ENCODE peak calls at places on chromosome 22, in nine cellular contexts. One of them, this sample, is unnamed.

GRCh38 chr22:40107756-40108437 is 69.8 kb upstream of the TNRC6B start:
- DNase-seq in heart right ventricle: peak; percentile 10
- DNase-seq in cardiac muscle cell: no peak
- DNase-seq in upper lobe of right lung: no peak
- DNase-seq in vagina: no peak
- DNase-seq in esophagus squamous epithelium: no peak
- DNase-seq in transverse colon: peak; percentile 12
- DNase-seq in spleen: no peak
- DNase-seq in WERI-Rb-1: no peak
- DNase-seq in this sample: no peak

GRCh38 chr22:36221799-36222751 is 17.3 kb downstream of the APOL2 start:
- DNase-seq in WERI-Rb-1: peak; percentile 65
- DNase-seq in esophagus squamous epithelium: no peak
- DNase-seq in cardiac muscle cell: peak; percentile 70
- DNase-seq in vagina: peak; percentile 46
- DNase-seq in transverse colon: peak; percentile 59
- DNase-seq in upper lobe of right lung: no peak
- DNase-seq in spleen: peak; percentile 85
- DNase-seq in heart right ventricle: peak; percentile 51
- DNase-seq in this sample: peak; percentile 70

GRCh38 chr22:30667092-30667485 is 586 bp downstream of the DUSP18 start:
- DNase-seq in vagina: no peak
- DNase-seq in WERI-Rb-1: no peak
- DNase-seq in heart right ventricle: no peak
- DNase-seq in cardiac muscle cell: peak; percentile 12
- DNase-seq in transverse colon: peak; percentile 76
- DNase-seq in esophagus squamous epithelium: no peak
- DNase-seq in spleen: no peak
- DNase-seq in upper lobe of right lung: no peak
- DNase-seq in this sample: peak; percentile 81

GRCh38 chr22:34344702-34345101 is 424.4 kb upstream of the LARGE1 start:
- DNase-seq in esophagus squamous epithelium: no peak
- DNase-seq in upper lobe of right lung: no peak
- DNase-seq in WERI-Rb-1: no peak
- DNase-seq in cardiac muscle cell: peak; percentile 23
- DNase-seq in transverse colon: no peak
- DNase-seq in heart right ventricle: no peak
- DNase-seq in vagina: no peak
- DNase-seq in spleen: no peak
- DNase-seq in this sample: no peak

GRCh38 chr22:22902247-22902962 is 14.8 kb downstream of the IGLL5 start:
- DNase-seq in transverse colon: no peak
- DNase-seq in esophagus squamous epithelium: no peak
- DNase-seq in heart right ventricle: no peak
- DNase-seq in cardiac muscle cell: no peak
- DNase-seq in WERI-Rb-1: no peak
- DNase-seq in upper lobe of right lung: no peak
- DNase-seq in spleen: peak; percentile 61
- DNase-seq in vagina: no peak
- DNase-seq in this sample: no peak

GRCh38 chr22:37109242-37109917 is at the start of gene TMPRSS6:
- DNase-seq in esophagus squamous epithelium: no peak
- DNase-seq in cardiac muscle cell: no peak
- DNase-seq in WERI-Rb-1: no peak
- DNase-seq in vagina: no peak
- DNase-seq in heart right ventricle: no peak
- DNase-seq in transverse colon: no peak
- DNase-seq in upper lobe of right lung: no peak
- DNase-seq in spleen: no peak
- DNase-seq in this sample: no peak

GRCh38 chr22:17074648-17075002 is 10.2 kb upstream of the IL17RA start:
- DNase-seq in cardiac muscle cell: no peak
- DNase-seq in vagina: no peak
- DNase-seq in upper lobe of right lung: no peak
- DNase-seq in esophagus squamous epithelium: no peak
- DNase-seq in heart right ventricle: no peak
- DNase-seq in transverse colon: no peak
- DNase-seq in spleen: no peak
- DNase-seq in WERI-Rb-1: no peak
- DNase-seq in this sample: no peak

GRCh38 chr22:26310616-26311015 is 118.4 kb upstream of the ASPHD2 start:
- DNase-seq in esophagus squamous epithelium: no peak
- DNase-seq in heart right ventricle: no peak
- DNase-seq in cardiac muscle cell: no peak
- DNase-seq in upper lobe of right lung: no peak
- DNase-seq in vagina: no peak
- DNase-seq in WERI-Rb-1: no peak
- DNase-seq in transverse colon: no peak
- DNase-seq in spleen: no peak
- DNase-seq in this sample: no peak

GRCh38 chr22:32203181-32204105 is 1.4 kb downstream of the RFPL2 start:
- DNase-seq in heart right ventricle: no peak
- DNase-seq in upper lobe of right lung: no peak
- DNase-seq in WERI-Rb-1: no peak
- DNase-seq in spleen: no peak
- DNase-seq in transverse colon: no peak
- DNase-seq in esophagus squamous epithelium: no peak
- DNase-seq in vagina: no peak
- DNase-seq in cardiac muscle cell: no peak
- DNase-seq in this sample: no peak

GRCh38 chr22:19139974-19140373 is 4.5 kb downstream of the ESS2 start:
- DNase-seq in transverse colon: no peak
- DNase-seq in esophagus squamous epithelium: no peak
- DNase-seq in cardiac muscle cell: no peak
- DNase-seq in upper lobe of right lung: no peak
- DNase-seq in spleen: peak; percentile 53
- DNase-seq in vagina: no peak
- DNase-seq in WERI-Rb-1: no peak
- DNase-seq in heart right ventricle: no peak
- DNase-seq in this sample: no peak

GRCh38 chr22:19137384-19138216 is 6.5 kb downstream of the TSSK2 start:
- DNase-seq in cardiac muscle cell: no peak
- DNase-seq in WERI-Rb-1: no peak
- DNase-seq in esophagus squamous epithelium: no peak
- DNase-seq in upper lobe of right lung: no peak
- DNase-seq in heart right ventricle: no peak
- DNase-seq in transverse colon: no peak
- DNase-seq in vagina: no peak
- DNase-seq in spleen: peak; percentile 60
- DNase-seq in this sample: no peak

GRCh38 chr22:19136915-19137314 is 5.8 kb downstream of the TSSK2 start:
- DNase-seq in heart right ventricle: no peak
- DNase-seq in upper lobe of right lung: no peak
- DNase-seq in cardiac muscle cell: no peak
- DNase-seq in WERI-Rb-1: no peak
- DNase-seq in transverse colon: no peak
- DNase-seq in vagina: no peak
- DNase-seq in esophagus squamous epithelium: no peak
- DNase-seq in spleen: peak; percentile 56
- DNase-seq in this sample: no peak

GRCh38 chr22:19138217-19139000 is 6.0 kb downstream of the ESS2 start:
- DNase-seq in vagina: no peak
- DNase-seq in heart right ventricle: no peak
- DNase-seq in cardiac muscle cell: no peak
- DNase-seq in spleen: peak; percentile 55
- DNase-seq in WERI-Rb-1: no peak
- DNase-seq in upper lobe of right lung: no peak
- DNase-seq in transverse colon: no peak
- DNase-seq in esophagus squamous epithelium: no peak
- DNase-seq in this sample: no peak

GRCh38 chr22:19139001-19139356 is 5.5 kb downstream of the ESS2 start:
- DNase-seq in cardiac muscle cell: no peak
- DNase-seq in esophagus squamous epithelium: no peak
- DNase-seq in spleen: peak; percentile 55
- DNase-seq in heart right ventricle: no peak
- DNase-seq in vagina: no peak
- DNase-seq in transverse colon: no peak
- DNase-seq in upper lobe of right lung: no peak
- DNase-seq in WERI-Rb-1: no peak
- DNase-seq in this sample: no peak
- H3K36me3 ChIP-seq in cardiac muscle cell: peaks cover 32% of the 10 kb centered on the region
- H3K36me3 ChIP-seq in esophagus squamous epithelium: peaks cover 63% of the 10 kb centered on the region
- H3K36me3 ChIP-seq in spleen: peaks cover 88% of the 10 kb centered on the region
- H3K36me3 ChIP-seq in heart right ventricle: peaks cover 90% of the 10 kb centered on the region
- H3K36me3 ChIP-seq in vagina: peaks cover 78% of the 10 kb centered on the region
- H3K36me3 ChIP-seq in transverse colon: no peaks in the 10 kb centered on the region
- H3K36me3 ChIP-seq in upper lobe of right lung: peaks cover 86% of the 10 kb centered on the region
- H3K36me3 ChIP-seq in WERI-Rb-1: peaks cover 82% of the 10 kb centered on the region
- H3K36me3 ChIP-seq in this sample: peaks cover 5% of the 10 kb centered on the region

GRCh38 chr22:49863936-49864335 is 10.3 kb downstream of the ZBED4 start:
- DNase-seq in vagina: no peak
- DNase-seq in esophagus squamous epithelium: no peak
- DNase-seq in upper lobe of right lung: no peak
- DNase-seq in heart right ventricle: no peak
- DNase-seq in transverse colon: peak; percentile 4
- DNase-seq in WERI-Rb-1: no peak
- DNase-seq in cardiac muscle cell: no peak
- DNase-seq in spleen: no peak
- DNase-seq in this sample: no peak

GRCh38 chr22:49862408-49862776 is 8.7 kb downstream of the ZBED4 start:
- DNase-seq in WERI-Rb-1: no peak
- DNase-seq in heart right ventricle: no peak
- DNase-seq in cardiac muscle cell: no peak
- DNase-seq in esophagus squamous epithelium: no peak
- DNase-seq in spleen: peak; percentile 49
- DNase-seq in upper lobe of right lung: peak; percentile 68
- DNase-seq in vagina: no peak
- DNase-seq in transverse colon: no peak
- DNase-seq in this sample: no peak

GRCh38 chr22:49858827-49859226 is 5.2 kb downstream of the ZBED4 start:
- DNase-seq in vagina: no peak
- DNase-seq in cardiac muscle cell: no peak
- DNase-seq in WERI-Rb-1: no peak
- DNase-seq in transverse colon: no peak
- DNase-seq in upper lobe of right lung: peak; percentile 37
- DNase-seq in heart right ventricle: no peak
- DNase-seq in spleen: peak; percentile 63
- DNase-seq in esophagus squamous epithelium: no peak
- DNase-seq in this sample: no peak

GRCh38 chr22:49865156-49865555 is 11.5 kb downstream of the ZBED4 start:
- DNase-seq in heart right ventricle: no peak
- DNase-seq in cardiac muscle cell: no peak
- DNase-seq in WERI-Rb-1: no peak
- DNase-seq in esophagus squamous epithelium: no peak
- DNase-seq in upper lobe of right lung: peak; percentile 40
- DNase-seq in transverse colon: peak; percentile 5
- DNase-seq in vagina: no peak
- DNase-seq in spleen: peak; percentile 61
- DNase-seq in this sample: no peak

DNA sequence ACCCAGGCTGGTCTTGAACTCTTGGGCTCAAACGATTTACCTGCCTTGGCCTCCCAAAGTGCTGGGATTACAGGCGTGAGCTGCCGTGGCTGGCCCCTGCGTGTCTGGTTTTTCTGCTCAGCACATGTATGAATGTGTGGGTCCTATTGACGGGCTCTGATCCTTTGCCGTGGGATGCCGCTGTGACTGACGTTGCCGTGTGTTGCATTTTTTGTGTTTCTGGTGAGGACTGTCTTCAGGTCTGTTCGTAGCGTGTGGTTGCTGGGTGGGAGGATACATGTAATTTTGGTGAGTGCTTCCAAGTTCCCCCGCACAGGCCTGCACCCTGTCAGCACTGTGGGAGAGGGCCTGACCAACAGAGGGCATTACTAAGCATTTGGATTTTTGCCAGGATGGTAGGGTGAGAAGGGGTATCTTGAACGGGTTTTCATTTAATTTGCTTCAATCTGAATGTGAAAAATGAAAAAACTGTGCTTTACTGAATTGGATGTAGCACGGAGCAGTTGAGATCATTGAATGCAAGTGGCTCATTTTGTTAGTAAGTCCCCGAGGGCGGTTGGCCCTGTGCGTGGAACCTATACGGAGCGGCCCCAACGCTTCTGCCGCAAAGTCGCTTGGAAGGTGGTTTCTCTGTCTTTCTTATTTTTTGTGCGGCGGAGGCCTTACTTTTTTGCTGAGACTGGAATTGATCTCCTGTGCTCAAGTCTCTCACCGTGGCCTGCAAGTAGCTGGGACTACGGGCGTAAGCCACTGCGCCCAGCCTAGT is 8.2 kb downstream of the ZBED4 start:
- DNase-seq in cardiac muscle cell: no peak
- DNase-seq in vagina: no peak
- DNase-seq in upper lobe of right lung: peak; percentile 40
- DNase-seq in transverse colon: no peak
- DNase-seq in WERI-Rb-1: no peak
- DNase-seq in esophagus squamous epithelium: no peak
- DNase-seq in spleen: peak; percentile 37
- DNase-seq in heart right ventricle: no peak
- DNase-seq in this sample: no peak
- TF ChIP-seq CTCF in cardiac muscle cell: no peak
- TF ChIP-seq CTCF in vagina: no peak
- TF ChIP-seq CTCF in upper lobe of right lung: no peak
- TF ChIP-seq CTCF in transverse colon: no peak
- TF ChIP-seq CTCF in WERI-Rb-1: no peak
- TF ChIP-seq CTCF in esophagus squamous epithelium: no peak
- TF ChIP-seq CTCF in spleen: no peak
- TF ChIP-seq CTCF in heart right ventricle: no peak
- TF ChIP-seq CTCF in this sample: no peak

GRCh38 chr22:41254230-41254629 is 13.5 kb upstream of the CHADL start:
- DNase-seq in WERI-Rb-1: no peak
- DNase-seq in transverse colon: no peak
- DNase-seq in upper lobe of right lung: no peak
- DNase-seq in esophagus squamous epithelium: no peak
- DNase-seq in cardiac muscle cell: no peak
- DNase-seq in vagina: no peak
- DNase-seq in heart right ventricle: no peak
- DNase-seq in spleen: no peak
- DNase-seq in this sample: no peak
- H3K36me3 ChIP-seq in WERI-Rb-1: peaks cover 94% of the 10 kb centered on the region
- H3K36me3 ChIP-seq in transverse colon: no peaks in the 10 kb centered on the region
- H3K36me3 ChIP-seq in upper lobe of right lung: peaks cover 85% of the 10 kb centered on the region
- H3K36me3 ChIP-seq in esophagus squamous epithelium: peaks cover 62% of the 10 kb centered on the region
- H3K36me3 ChIP-seq in cardiac muscle cell: peaks cover 60% of the 10 kb centered on the region
- H3K36me3 ChIP-seq in vagina: peaks cover 77% of the 10 kb centered on the region
- H3K36me3 ChIP-seq in heart right ventricle: peaks cover 90% of the 10 kb centered on the region
- H3K36me3 ChIP-seq in spleen: peaks cover 100% of the 10 kb centered on the region
- H3K36me3 ChIP-seq in this sample: no peaks in the 10 kb centered on the region

DNA sequence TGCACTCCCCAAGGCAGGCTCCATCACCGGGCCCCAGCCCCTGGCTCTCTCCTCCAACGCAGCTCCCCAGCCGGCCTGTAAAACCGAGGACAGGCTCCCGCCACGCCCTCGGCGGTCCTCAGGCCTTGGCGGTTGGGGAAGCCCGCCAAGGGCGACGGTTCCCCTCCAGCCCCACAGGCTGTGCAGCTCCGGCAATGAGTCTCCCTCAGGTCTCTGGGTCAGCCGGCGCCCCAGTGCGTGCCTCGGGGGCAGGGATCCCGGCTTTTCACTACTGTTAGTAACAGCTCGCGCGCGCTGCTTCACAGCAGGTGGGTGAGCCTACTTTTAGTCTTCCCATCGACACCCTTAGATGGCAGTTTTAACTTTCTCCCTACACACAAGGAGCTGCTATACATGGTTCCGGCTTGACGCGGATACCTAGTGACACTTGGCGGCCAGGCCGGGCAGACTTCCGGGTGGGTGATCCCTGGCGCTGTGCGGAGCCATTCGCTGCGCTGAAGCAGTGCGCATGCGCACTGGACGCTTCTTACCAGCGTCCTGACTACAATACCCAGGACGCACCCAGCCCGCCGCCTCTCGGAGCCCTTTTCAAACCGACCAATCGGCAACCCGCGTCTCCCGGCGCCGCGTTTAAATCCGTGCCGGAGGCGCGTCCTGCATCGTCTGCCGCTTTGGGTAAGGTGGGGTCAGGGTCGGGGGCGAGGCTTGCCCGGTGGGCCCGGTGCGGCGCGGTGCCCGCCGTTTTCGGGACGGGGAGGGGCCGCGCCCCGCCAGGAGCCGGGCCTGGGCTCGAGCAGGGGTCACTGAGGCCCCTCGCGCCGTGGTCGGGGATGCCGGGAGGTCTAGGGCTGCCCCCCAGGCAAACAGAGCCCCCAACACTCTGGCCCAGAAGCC is at the start of gene GTSE1:
- DNase-seq in spleen: peak; percentile 100
- DNase-seq in transverse colon: peak; percentile 98
- DNase-seq in esophagus squamous epithelium: peak; percentile 86
- DNase-seq in heart right ventricle: peak; percentile 97
- DNase-seq in WERI-Rb-1: peak; percentile 98
- DNase-seq in vagina: no peak
- DNase-seq in upper lobe of right lung: peak; percentile 99
- DNase-seq in cardiac muscle cell: peak; percentile 99
- DNase-seq in this sample: peak; percentile 98
- TF ChIP-seq CTCF in spleen: peak; percentile 13
- TF ChIP-seq CTCF in transverse colon: peak; percentile 25
- TF ChIP-seq CTCF in esophagus squamous epithelium: peak; percentile 17
- TF ChIP-seq CTCF in heart right ventricle: peak; percentile 28
- TF ChIP-seq CTCF in WERI-Rb-1: peak; percentile 38
- TF ChIP-seq CTCF in vagina: peak; percentile 24
- TF ChIP-seq CTCF in upper lobe of right lung: peak; percentile 23
- TF ChIP-seq CTCF in cardiac muscle cell: peak; percentile 8
- TF ChIP-seq CTCF in this sample: peak; percentile 40

This sample was measured in mucosa of descending colon.